ENCODE peak calls at places on chromosomes 7 and 10, in four cellular contexts. One of them, this sample, is unnamed.

GRCh38 chr10:3118621-3119020 is 51.3 kb downstream of the PFKP start:
- DNase-seq in body of pancreas: no peak
- DNase-seq in IMR-90: no peak
- DNase-seq in testis: no peak
- DNase-seq in this sample: no peak

GRCh38 chr10:118298787-118299186 is 43.3 kb downstream of the FAM204A start:
- DNase-seq in body of pancreas: no peak
- DNase-seq in IMR-90: no peak
- DNase-seq in testis: peak; percentile 35
- DNase-seq in this sample: no peak

GRCh38 chr7:103809229-103809994 is 180.0 kb downstream of the RELN start:
- DNase-seq in body of pancreas: no peak
- DNase-seq in IMR-90: no peak
- DNase-seq in testis: no peak
- DNase-seq in this sample: no peak

GRCh38 chr7:50721160-50721559 is 61.5 kb downstream of the GRB10 start:
- DNase-seq in body of pancreas: peak; percentile 50
- DNase-seq in IMR-90: no peak
- DNase-seq in testis: no peak
- DNase-seq in this sample: no peak

GRCh38 chr10:34145751-34146150 is 669.3 kb downstream of the PARD3 start:
- DNase-seq in body of pancreas: no peak
- DNase-seq in IMR-90: peak; percentile 64
- DNase-seq in testis: no peak
- DNase-seq in this sample: no peak

GRCh38 chr7:151069841-151070572 is 10.6 kb downstream of the FASTK start:
- DNase-seq in body of pancreas: no peak
- DNase-seq in IMR-90: no peak
- DNase-seq in testis: no peak
- DNase-seq in this sample: no peak

GRCh38 chr10:104321716-104322415 is 16.4 kb downstream of the ITPRIP start:
- DNase-seq in body of pancreas: no peak
- DNase-seq in IMR-90: no peak
- DNase-seq in testis: no peak
- DNase-seq in this sample: peak; percentile 25

GRCh38 chr7:134954197-134955082 is 31.9 kb upstream of the AGBL3 start:
- DNase-seq in body of pancreas: no peak
- DNase-seq in IMR-90: peak; percentile 54
- DNase-seq in testis: no peak
- DNase-seq in this sample: no peak

GRCh38 chr7:91946549-91946948 is 5.9 kb downstream of the AKAP9 start:
- DNase-seq in body of pancreas: no peak
- DNase-seq in IMR-90: no peak
- DNase-seq in testis: no peak
- DNase-seq in this sample: no peak

GRCh38 chr10:103666109-103666508 is 172.6 kb downstream of the NEURL1 start:
- DNase-seq in body of pancreas: peak; percentile 47
- DNase-seq in IMR-90: peak; percentile 31
- DNase-seq in testis: peak; percentile 68
- DNase-seq in this sample: no peak

GRCh38 chr10:100353770-100354485 is 6.9 kb downstream of the SCD start:
- DNase-seq in body of pancreas: no peak
- DNase-seq in IMR-90: no peak
- DNase-seq in testis: no peak
- DNase-seq in this sample: no peak

GRCh38 chr7:74272305-74273038 is 16.7 kb upstream of the CLIP2 start:
- DNase-seq in body of pancreas: peak; percentile 46
- DNase-seq in IMR-90: peak; percentile 97
- DNase-seq in testis: peak; percentile 32
- DNase-seq in this sample: peak; percentile 76

GRCh38 chr7:108193593-108194498 is 63.7 kb upstream of the LAMB4 start:
- DNase-seq in body of pancreas: no peak
- DNase-seq in IMR-90: no peak
- DNase-seq in testis: no peak
- DNase-seq in this sample: no peak

GRCh38 chr7:6691609-6692106 is 15.1 kb downstream of the ZNF12 start:
- DNase-seq in body of pancreas: no peak
- DNase-seq in IMR-90: peak; percentile 30
- DNase-seq in testis: no peak
- DNase-seq in this sample: no peak

GRCh38 chr10:86393858-86394472 is 27.4 kb upstream of the GRID1 start:
- DNase-seq in body of pancreas: no peak
- DNase-seq in IMR-90: no peak
- DNase-seq in testis: no peak
- DNase-seq in this sample: no peak

GRCh38 chr7:100835903-100836811 is 8.8 kb upstream of the EPHB4 start:
- DNase-seq in body of pancreas: no peak
- DNase-seq in IMR-90: no peak
- DNase-seq in testis: no peak
- DNase-seq in this sample: peak; percentile 49

GRCh38 chr10:113087082-113088029 is 137.3 kb downstream of the TCF7L2 start:
- DNase-seq in body of pancreas: peak; percentile 36
- DNase-seq in IMR-90: peak; percentile 100
- DNase-seq in testis: no peak
- DNase-seq in this sample: peak; percentile 69

DNA sequence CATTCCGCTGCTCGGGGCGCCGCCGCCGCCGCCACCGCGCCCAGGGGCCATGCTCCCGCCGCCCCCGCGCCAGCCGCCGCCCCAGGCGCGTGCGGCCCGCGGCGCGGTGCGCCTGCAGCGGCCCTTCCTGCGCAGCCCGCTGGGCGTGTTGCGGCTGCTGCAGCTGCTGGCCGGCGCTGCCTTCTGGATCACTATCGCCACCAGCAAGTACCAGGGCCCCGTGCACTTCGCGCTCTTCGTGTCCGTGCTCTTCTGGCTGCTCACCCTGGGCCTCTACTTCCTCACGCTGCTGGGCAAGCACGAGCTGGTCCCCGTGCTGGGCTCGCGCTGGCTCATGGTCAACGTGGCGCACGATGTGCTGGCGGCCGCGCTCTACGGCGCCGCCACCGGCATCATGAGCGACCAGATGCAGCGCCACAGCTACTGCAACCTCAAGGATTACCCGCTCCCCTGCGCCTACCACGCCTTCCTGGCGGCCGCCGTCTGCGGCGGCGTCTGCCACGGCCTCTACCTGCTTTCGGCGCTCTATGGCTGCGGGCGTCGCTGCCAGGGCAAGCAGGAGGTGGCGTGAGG is 384 bp downstream of the MARVELD1 start:
- DNase-seq in body of pancreas: peak; percentile 85
- DNase-seq in IMR-90: peak; percentile 74
- DNase-seq in testis: peak; percentile 83
- DNase-seq in this sample: peak; percentile 74
- TF ChIP-seq POLR2A in body of pancreas: peak; percentile 68
- TF ChIP-seq POLR2A in IMR-90: peak; percentile 2
- TF ChIP-seq POLR2A in testis: no peak
- TF ChIP-seq POLR2A in this sample: no peak

DNA sequence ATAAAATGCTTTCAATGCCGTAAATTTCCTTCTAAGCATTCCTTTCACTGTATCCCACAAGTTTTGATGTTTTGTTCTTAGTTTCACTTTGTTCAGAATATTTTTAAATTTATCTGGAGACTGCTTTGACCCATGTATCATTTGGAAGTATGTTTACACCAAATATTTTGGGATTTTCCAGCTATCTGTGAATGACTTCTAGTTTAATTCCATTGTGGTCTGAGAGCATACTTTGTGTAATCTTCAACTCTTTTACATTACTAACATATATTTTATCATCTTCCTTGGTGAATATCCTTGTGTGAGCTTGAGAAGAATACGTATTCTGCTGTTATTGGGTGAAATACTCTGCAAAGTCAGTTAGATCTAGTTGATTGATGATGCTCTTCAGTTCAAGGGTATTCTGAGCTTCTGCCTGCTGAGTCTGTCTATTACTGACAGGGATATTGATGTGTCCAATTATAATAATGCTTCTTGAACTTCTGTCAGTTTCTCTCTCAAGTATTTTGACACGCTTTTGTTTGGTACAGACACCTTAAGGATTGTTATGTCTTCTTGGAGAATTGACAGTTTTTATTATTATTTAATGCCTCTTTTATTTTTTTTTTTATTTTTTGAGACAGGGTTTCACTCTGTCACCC is 31.6 kb downstream of the MKLN1 start:
- DNase-seq in body of pancreas: no peak
- DNase-seq in IMR-90: peak; percentile 69
- DNase-seq in testis: no peak
- DNase-seq in this sample: no peak
- H3K4me3 ChIP-seq in body of pancreas: no peak overlapping the region
- H3K4me3 ChIP-seq in IMR-90: no peak overlapping the region
- H3K4me3 ChIP-seq in testis: no peak overlapping the region
- H3K4me3 ChIP-seq in this sample: no peak overlapping the region

GRCh38 chr10:132396495-132397035 is 435 bp upstream of the PWWP2B start:
- DNase-seq in body of pancreas: peak; percentile 82
- DNase-seq in IMR-90: peak; percentile 31
- DNase-seq in testis: no peak
- DNase-seq in this sample: peak; percentile 68

GRCh38 chr10:132394201-132394811 is 2.7 kb upstream of the PWWP2B start:
- DNase-seq in body of pancreas: no peak
- DNase-seq in IMR-90: no peak
- DNase-seq in testis: no peak
- DNase-seq in this sample: peak; percentile 34

GRCh38 chr10:132397036-132397541 is at the start of gene PWWP2B:
- DNase-seq in body of pancreas: peak; percentile 72
- DNase-seq in IMR-90: peak; percentile 19
- DNase-seq in testis: no peak
- DNase-seq in this sample: peak; percentile 75

GRCh38 chr10:132394936-132395703 is 1.9 kb upstream of the PWWP2B start:
- DNase-seq in body of pancreas: no peak
- DNase-seq in IMR-90: no peak
- DNase-seq in testis: no peak
- DNase-seq in this sample: no peak

GRCh38 chr10:132395704-132396494 is 1.1 kb upstream of the PWWP2B start:
- DNase-seq in body of pancreas: peak; percentile 86
- DNase-seq in IMR-90: no peak
- DNase-seq in testis: peak; percentile 88
- DNase-seq in this sample: peak; percentile 92
- TF ChIP-seq POLR2A in body of pancreas: peak; percentile 68
- TF ChIP-seq POLR2A in IMR-90: no peak
- TF ChIP-seq POLR2A in testis: no peak
- TF ChIP-seq POLR2A in this sample: peak; percentile 66

DNA sequence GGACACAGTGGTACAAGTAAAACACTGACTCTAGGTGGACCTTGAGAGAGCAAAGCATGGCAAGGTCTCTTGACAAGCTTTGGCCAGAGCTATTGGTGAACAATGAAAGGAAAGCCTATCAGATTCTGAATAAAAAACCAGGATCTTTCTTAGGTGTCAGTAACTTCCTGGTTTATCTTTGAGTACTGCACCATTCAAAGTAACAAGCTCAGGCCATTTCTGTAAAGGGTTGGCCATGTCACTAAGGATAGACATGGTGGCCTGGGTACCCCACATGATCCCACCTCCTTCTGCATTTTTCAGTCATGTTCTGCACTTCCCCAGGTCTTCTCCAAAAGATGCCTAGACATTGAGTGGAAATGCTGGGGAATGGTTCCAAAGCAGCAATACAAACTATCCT is 242.1 kb downstream of the ARHGAP12 start:
- DNase-seq in body of pancreas: no peak
- DNase-seq in IMR-90: no peak
- DNase-seq in testis: no peak
- DNase-seq in this sample: no peak
- H3K4me3 ChIP-seq in body of pancreas: no peak overlapping the region
- H3K4me3 ChIP-seq in IMR-90: no peak overlapping the region
- H3K4me3 ChIP-seq in testis: no peak overlapping the region
- H3K4me3 ChIP-seq in this sample: no peak overlapping the region

DNA sequence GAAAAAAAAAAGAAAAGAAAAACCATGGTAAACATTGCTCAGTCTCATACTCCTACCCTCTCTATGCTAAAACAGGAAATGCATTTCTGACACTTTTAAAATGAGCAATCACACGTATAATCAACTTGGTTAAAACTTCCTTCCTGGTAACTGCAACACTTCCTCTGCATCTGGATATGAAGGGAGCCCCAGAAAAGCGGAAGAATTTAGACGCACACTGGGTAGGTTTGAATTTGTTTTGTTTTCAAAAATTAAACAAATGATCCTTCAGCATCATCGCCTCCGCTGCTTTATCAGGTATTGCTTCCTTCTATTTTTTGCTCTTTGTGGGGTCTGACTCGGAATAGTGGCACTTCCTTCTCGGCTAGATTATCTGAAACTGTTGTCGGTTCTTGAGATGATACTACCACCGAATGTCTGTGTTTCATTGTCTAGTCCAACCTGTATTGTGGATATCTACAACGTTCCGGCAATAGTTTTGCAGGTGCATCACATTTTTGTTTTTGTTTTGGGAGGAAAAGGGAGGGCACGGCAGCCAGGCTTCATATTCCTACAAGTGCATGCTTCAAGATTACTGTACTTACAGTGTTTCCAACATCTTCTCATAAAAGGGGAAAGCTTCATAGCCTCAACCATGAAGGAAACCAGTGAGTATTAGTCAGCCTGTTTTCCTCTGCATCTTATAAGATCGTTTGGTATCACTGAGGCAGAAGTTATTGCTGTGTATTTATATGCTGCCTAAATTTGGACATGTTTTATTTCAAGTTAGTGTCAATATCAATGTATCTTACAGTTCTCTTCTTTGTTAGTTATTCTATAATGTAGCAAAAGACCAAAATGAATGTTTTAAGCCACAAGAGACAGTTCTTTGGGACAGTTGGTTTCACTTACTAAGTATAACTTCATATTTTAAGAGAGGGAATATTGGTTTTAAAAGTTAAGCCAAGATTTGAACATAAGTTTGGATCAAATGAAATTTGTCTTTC is at the start of gene PIK3CG:
- DNase-seq in body of pancreas: no peak
- DNase-seq in IMR-90: no peak
- DNase-seq in testis: no peak
- DNase-seq in this sample: no peak
- TF ChIP-seq POLR2A in body of pancreas: peak; percentile 31
- TF ChIP-seq POLR2A in IMR-90: no peak
- TF ChIP-seq POLR2A in testis: no peak
- TF ChIP-seq POLR2A in this sample: no peak

This sample was measured in ovary.